ENCODE peak calls at places on chromosomes 5 and 9, in six cellular contexts. One of them, this sample, is unnamed.

GRCh38 chr9:121774715-121775613 is 123.5 kb downstream of the DAB2IP start:
- DNase-seq in PC-3: no peak
- DNase-seq in PC-9: no peak
- DNase-seq in GM23248: no peak
- DNase-seq in GM23338: no peak
- DNase-seq in Karpas-422: no peak
- DNase-seq in this sample: no peak

GRCh38 chr9:127990539-127990938 is 9.8 kb upstream of the EEIG1 start:
- DNase-seq in PC-3: no peak
- DNase-seq in PC-9: no peak
- DNase-seq in GM23248: no peak
- DNase-seq in GM23338: no peak
- DNase-seq in Karpas-422: peak; percentile 37
- DNase-seq in this sample: no peak

GRCh38 chr5:159735749-159736660 is 180.3 kb upstream of the ADRA1B start:
- DNase-seq in PC-3: peak; percentile 81
- DNase-seq in PC-9: no peak
- DNase-seq in GM23248: peak; percentile 10
- DNase-seq in GM23338: no peak
- DNase-seq in Karpas-422: no peak
- DNase-seq in this sample: no peak

GRCh38 chr9:77456829-77457437 is 191.2 kb downstream of the GNA14 start:
- DNase-seq in PC-3: peak; percentile 93
- DNase-seq in PC-9: peak; percentile 84
- DNase-seq in GM23248: peak; percentile 91
- DNase-seq in GM23338: peak; percentile 92
- DNase-seq in Karpas-422: peak; percentile 93
- DNase-seq in this sample: peak; percentile 89

GRCh38 chr5:32909207-32909606 is 198.1 kb downstream of the NPR3 start:
- DNase-seq in PC-3: no peak
- DNase-seq in PC-9: no peak
- DNase-seq in GM23248: peak; percentile 58
- DNase-seq in GM23338: no peak
- DNase-seq in Karpas-422: no peak
- DNase-seq in this sample: no peak

GRCh38 chr5:110639307-110639902 is 87.1 kb downstream of the TMEM232 start:
- DNase-seq in PC-3: no peak
- DNase-seq in PC-9: no peak
- DNase-seq in GM23248: peak; percentile 4
- DNase-seq in GM23338: no peak
- DNase-seq in Karpas-422: no peak
- DNase-seq in this sample: no peak

GRCh38 chr5:173896631-173897030 is 8.5 kb downstream of the CPEB4 start:
- DNase-seq in PC-3: no peak
- DNase-seq in PC-9: no peak
- DNase-seq in GM23248: no peak
- DNase-seq in GM23338: no peak
- DNase-seq in Karpas-422: no peak
- DNase-seq in this sample: no peak

GRCh38 chr5:75734913-75735789 is 17.9 kb upstream of the POC5 start:
- DNase-seq in PC-3: peak; percentile 46
- DNase-seq in PC-9: peak; percentile 5
- DNase-seq in GM23248: peak; percentile 43
- DNase-seq in GM23338: peak; percentile 79
- DNase-seq in Karpas-422: peak; percentile 58
- DNase-seq in this sample: peak; percentile 3

GRCh38 chr5:115165790-115166189 is 3.9 kb downstream of the TRIM36 start:
- DNase-seq in PC-3: no peak
- DNase-seq in PC-9: no peak
- DNase-seq in GM23248: no peak
- DNase-seq in GM23338: no peak
- DNase-seq in Karpas-422: no peak
- DNase-seq in this sample: no peak

GRCh38 chr9:4489919-4490704 is at the start of gene SLC1A1:
- DNase-seq in PC-3: peak; percentile 63
- DNase-seq in PC-9: peak; percentile 61
- DNase-seq in GM23248: peak; percentile 83
- DNase-seq in GM23338: peak; percentile 84
- DNase-seq in Karpas-422: no peak
- DNase-seq in this sample: peak; percentile 43

GRCh38 chr5:56761486-56761885 is 53.9 kb upstream of the MAP3K1 start:
- DNase-seq in PC-3: no peak
- DNase-seq in PC-9: no peak
- DNase-seq in GM23248: no peak
- DNase-seq in GM23338: no peak
- DNase-seq in Karpas-422: no peak
- DNase-seq in this sample: no peak

GRCh38 chr5:56763182-56763581 is 52.2 kb upstream of the MAP3K1 start:
- DNase-seq in PC-3: no peak
- DNase-seq in PC-9: no peak
- DNase-seq in GM23248: no peak
- DNase-seq in GM23338: no peak
- DNase-seq in Karpas-422: no peak
- DNase-seq in this sample: no peak

GRCh38 chr5:56763711-56764466 is 51.5 kb upstream of the MAP3K1 start:
- DNase-seq in PC-3: peak; percentile 22
- DNase-seq in PC-9: peak; percentile 83
- DNase-seq in GM23248: peak; percentile 47
- DNase-seq in GM23338: no peak
- DNase-seq in Karpas-422: peak; percentile 57
- DNase-seq in this sample: no peak

GRCh38 chr5:56769875-56770604 is 45.3 kb upstream of the MAP3K1 start:
- DNase-seq in PC-3: no peak
- DNase-seq in PC-9: no peak
- DNase-seq in GM23248: no peak
- DNase-seq in GM23338: no peak
- DNase-seq in Karpas-422: no peak
- DNase-seq in this sample: no peak

DNA sequence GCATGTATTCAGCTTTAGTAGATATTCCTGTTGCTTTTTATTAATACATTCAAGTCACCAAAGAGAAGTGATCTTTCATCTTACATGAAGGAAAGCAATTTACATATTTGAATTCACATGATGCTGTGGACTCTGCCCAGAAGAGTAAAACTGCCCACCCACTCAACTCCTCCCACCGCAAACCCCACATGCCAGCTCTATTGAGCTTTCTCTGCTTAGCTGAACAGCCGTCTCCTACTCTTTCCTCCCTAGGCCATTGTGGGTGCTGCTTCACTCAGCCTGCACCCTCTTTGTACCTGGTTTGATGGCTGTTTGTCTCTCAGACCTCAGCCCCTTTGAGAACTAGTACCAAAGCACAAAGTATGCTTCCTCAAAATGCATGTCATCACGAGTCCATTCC is 48.4 kb upstream of the MAP3K1 start:
- DNase-seq in PC-3: no peak
- DNase-seq in PC-9: no peak
- DNase-seq in GM23248: no peak
- DNase-seq in GM23338: no peak
- DNase-seq in Karpas-422: no peak
- DNase-seq in this sample: no peak
- H3K9me2 ChIP-seq in PC-3: no peaks in the 10 kb centered on the region
- H3K9me2 ChIP-seq in PC-9: peaks cover 4% of the 10 kb centered on the region
- H3K9me2 ChIP-seq in GM23248: no peaks in the 10 kb centered on the region
- H3K9me2 ChIP-seq in GM23338: peaks cover 3% of the 10 kb centered on the region
- H3K9me2 ChIP-seq in Karpas-422: no peaks in the 10 kb centered on the region
- H3K9me2 ChIP-seq in this sample: no peaks in the 10 kb centered on the region

GRCh38 chr9:135463140-135463539 is 16.4 kb upstream of the PPP1R26 start:
- DNase-seq in PC-3: peak; percentile 75
- DNase-seq in PC-9: peak; percentile 48
- DNase-seq in GM23248: peak; percentile 80
- DNase-seq in GM23338: no peak
- DNase-seq in Karpas-422: no peak
- DNase-seq in this sample: peak; percentile 89
- H3K9me2 ChIP-seq in PC-3: no peaks in the 10 kb centered on the region
- H3K9me2 ChIP-seq in PC-9: no peaks in the 10 kb centered on the region
- H3K9me2 ChIP-seq in GM23248: no peaks in the 10 kb centered on the region
- H3K9me2 ChIP-seq in GM23338: no peaks in the 10 kb centered on the region
- H3K9me2 ChIP-seq in Karpas-422: no peaks in the 10 kb centered on the region
- H3K9me2 ChIP-seq in this sample: no peaks in the 10 kb centered on the region

GRCh38 chr5:141603912-141604311 is 14.9 kb downstream of the DIAPH1 start:
- DNase-seq in PC-3: no peak
- DNase-seq in PC-9: no peak
- DNase-seq in GM23248: no peak
- DNase-seq in GM23338: peak; percentile 28
- DNase-seq in Karpas-422: no peak
- DNase-seq in this sample: no peak

GRCh38 chr5:141596867-141597266 is 21.9 kb downstream of the DIAPH1 start:
- DNase-seq in PC-3: no peak
- DNase-seq in PC-9: no peak
- DNase-seq in GM23248: no peak
- DNase-seq in GM23338: no peak
- DNase-seq in Karpas-422: no peak
- DNase-seq in this sample: no peak

GRCh38 chr5:141597814-141598213 is 21.0 kb downstream of the DIAPH1 start:
- DNase-seq in PC-3: no peak
- DNase-seq in PC-9: no peak
- DNase-seq in GM23248: no peak
- DNase-seq in GM23338: no peak
- DNase-seq in Karpas-422: no peak
- DNase-seq in this sample: no peak

GRCh38 chr5:141597394-141597793 is 21.4 kb downstream of the DIAPH1 start:
- DNase-seq in PC-3: peak; percentile 22
- DNase-seq in PC-9: no peak
- DNase-seq in GM23248: no peak
- DNase-seq in GM23338: no peak
- DNase-seq in Karpas-422: no peak
- DNase-seq in this sample: no peak

GRCh38 chr5:141598389-141599360 is 20.1 kb downstream of the DIAPH1 start:
- DNase-seq in PC-3: no peak
- DNase-seq in PC-9: no peak
- DNase-seq in GM23248: peak; percentile 77
- DNase-seq in GM23338: no peak
- DNase-seq in Karpas-422: peak; percentile 59
- DNase-seq in this sample: no peak
- H3K9me2 ChIP-seq in PC-3: no peaks in the 10 kb centered on the region
- H3K9me2 ChIP-seq in PC-9: no peaks in the 10 kb centered on the region
- H3K9me2 ChIP-seq in GM23248: no peaks in the 10 kb centered on the region
- H3K9me2 ChIP-seq in GM23338: no peaks in the 10 kb centered on the region
- H3K9me2 ChIP-seq in Karpas-422: no peaks in the 10 kb centered on the region
- H3K9me2 ChIP-seq in this sample: no peaks in the 10 kb centered on the region

GRCh38 chr5:98321356-98321755 is 452.1 kb upstream of the RGMB start:
- DNase-seq in PC-3: no peak
- DNase-seq in PC-9: no peak
- DNase-seq in GM23248: no peak
- DNase-seq in GM23338: no peak
- DNase-seq in Karpas-422: no peak
- DNase-seq in this sample: no peak

GRCh38 chr5:98319299-98320011 is 454.0 kb upstream of the RGMB start:
- DNase-seq in PC-3: no peak
- DNase-seq in PC-9: no peak
- DNase-seq in GM23248: no peak
- DNase-seq in GM23338: peak; percentile 1
- DNase-seq in Karpas-422: no peak
- DNase-seq in this sample: no peak

GRCh38 chr5:98320317-98320716 is 453.1 kb upstream of the RGMB start:
- DNase-seq in PC-3: no peak
- DNase-seq in PC-9: no peak
- DNase-seq in GM23248: no peak
- DNase-seq in GM23338: peak; percentile 6
- DNase-seq in Karpas-422: no peak
- DNase-seq in this sample: no peak
- H3K9me2 ChIP-seq in PC-3: no peaks in the 10 kb centered on the region
- H3K9me2 ChIP-seq in PC-9: no peaks in the 10 kb centered on the region
- H3K9me2 ChIP-seq in GM23248: no peaks in the 10 kb centered on the region
- H3K9me2 ChIP-seq in GM23338: no peaks in the 10 kb centered on the region
- H3K9me2 ChIP-seq in Karpas-422: no peaks in the 10 kb centered on the region
- H3K9me2 ChIP-seq in this sample: no peaks in the 10 kb centered on the region

GRCh38 chr9:85310531-85311070 is 431.2 kb downstream of the AGTPBP1 start:
- DNase-seq in PC-3: no peak
- DNase-seq in PC-9: no peak
- DNase-seq in GM23248: no peak
- DNase-seq in GM23338: no peak
- DNase-seq in Karpas-422: no peak
- DNase-seq in this sample: no peak
- H3K9me2 ChIP-seq in PC-3: no peaks in the 10 kb centered on the region
- H3K9me2 ChIP-seq in PC-9: no peaks in the 10 kb centered on the region
- H3K9me2 ChIP-seq in GM23248: no peaks in the 10 kb centered on the region
- H3K9me2 ChIP-seq in GM23338: peaks cover 2% of the 10 kb centered on the region
- H3K9me2 ChIP-seq in Karpas-422: peaks cover 3% of the 10 kb centered on the region
- H3K9me2 ChIP-seq in this sample: no peaks in the 10 kb centered on the region

GRCh38 chr5:35926389-35927051 is 11.9 kb downstream of the CAPSL start:
- DNase-seq in PC-3: peak; percentile 84
- DNase-seq in PC-9: peak; percentile 58
- DNase-seq in GM23248: peak; percentile 59
- DNase-seq in GM23338: peak; percentile 88
- DNase-seq in Karpas-422: peak; percentile 87
- DNase-seq in this sample: peak; percentile 28
- H3K9me2 ChIP-seq in PC-3: no peaks in the 10 kb centered on the region
- H3K9me2 ChIP-seq in PC-9: no peaks in the 10 kb centered on the region
- H3K9me2 ChIP-seq in GM23248: no peaks in the 10 kb centered on the region
- H3K9me2 ChIP-seq in GM23338: no peaks in the 10 kb centered on the region
- H3K9me2 ChIP-seq in Karpas-422: no peaks in the 10 kb centered on the region
- H3K9me2 ChIP-seq in this sample: no peaks in the 10 kb centered on the region

GRCh38 chr9:82010711-82011110 is 22.1 kb downstream of the SPATA31D1 start:
- DNase-seq in PC-3: peak; percentile 8
- DNase-seq in PC-9: no peak
- DNase-seq in GM23248: no peak
- DNase-seq in GM23338: no peak
- DNase-seq in Karpas-422: no peak
- DNase-seq in this sample: no peak

GRCh38 chr9:82011133-82011532 is 22.6 kb downstream of the SPATA31D1 start:
- DNase-seq in PC-3: no peak
- DNase-seq in PC-9: no peak
- DNase-seq in GM23248: no peak
- DNase-seq in GM23338: no peak
- DNase-seq in Karpas-422: no peak
- DNase-seq in this sample: no peak

DNA sequence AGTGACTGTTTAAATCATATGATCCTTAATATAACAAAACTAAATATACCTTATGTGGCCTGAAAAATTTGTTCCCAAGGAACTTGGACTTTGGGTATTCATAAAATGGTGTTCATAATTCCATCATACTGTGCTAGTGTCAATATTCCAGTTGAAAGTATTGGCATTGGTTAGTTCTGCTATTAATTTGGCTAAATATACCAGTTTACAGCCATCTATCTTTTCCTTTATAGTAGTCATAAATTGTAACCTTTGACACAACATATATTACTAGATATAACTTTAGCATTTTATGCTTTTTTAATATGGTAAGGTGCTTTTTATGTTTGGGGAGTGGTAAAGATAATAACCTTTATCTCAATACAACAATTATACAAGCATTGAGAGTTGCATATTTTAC is 23.7 kb downstream of the SPATA31D1 start:
- DNase-seq in PC-3: no peak
- DNase-seq in PC-9: no peak
- DNase-seq in GM23248: no peak
- DNase-seq in GM23338: no peak
- DNase-seq in Karpas-422: no peak
- DNase-seq in this sample: no peak
- H3K9me2 ChIP-seq in PC-3: no peaks in the 10 kb centered on the region
- H3K9me2 ChIP-seq in PC-9: no peaks in the 10 kb centered on the region
- H3K9me2 ChIP-seq in GM23248: no peaks in the 10 kb centered on the region
- H3K9me2 ChIP-seq in GM23338: peaks cover 3% of the 10 kb centered on the region
- H3K9me2 ChIP-seq in Karpas-422: no peaks in the 10 kb centered on the region
- H3K9me2 ChIP-seq in this sample: no peaks in the 10 kb centered on the region

GRCh38 chr5:123950701-123951100 is 438.7 kb downstream of the CSNK1G3 start:
- DNase-seq in PC-3: peak; percentile 17
- DNase-seq in PC-9: no peak
- DNase-seq in GM23248: peak; percentile 5
- DNase-seq in GM23338: no peak
- DNase-seq in Karpas-422: no peak
- DNase-seq in this sample: no peak
- H3K9me2 ChIP-seq in PC-3: no peaks in the 10 kb centered on the region
- H3K9me2 ChIP-seq in PC-9: no peaks in the 10 kb centered on the region
- H3K9me2 ChIP-seq in GM23248: no peaks in the 10 kb centered on the region
- H3K9me2 ChIP-seq in GM23338: peaks cover 11% of the 10 kb centered on the region
- H3K9me2 ChIP-seq in Karpas-422: no peaks in the 10 kb centered on the region
- H3K9me2 ChIP-seq in this sample: no peaks in the 10 kb centered on the region

GRCh38 chr5:56688402-56688801 is 126.9 kb upstream of the MAP3K1 start:
- DNase-seq in PC-3: no peak
- DNase-seq in PC-9: no peak
- DNase-seq in GM23248: no peak
- DNase-seq in GM23338: no peak
- DNase-seq in Karpas-422: no peak
- DNase-seq in this sample: no peak
- H3K9me2 ChIP-seq in PC-3: no peaks in the 10 kb centered on the region
- H3K9me2 ChIP-seq in PC-9: no peaks in the 10 kb centered on the region
- H3K9me2 ChIP-seq in GM23248: no peaks in the 10 kb centered on the region
- H3K9me2 ChIP-seq in GM23338: no peaks in the 10 kb centered on the region
- H3K9me2 ChIP-seq in Karpas-422: no peaks in the 10 kb centered on the region
- H3K9me2 ChIP-seq in this sample: no peaks in the 10 kb centered on the region

This sample was measured in HCT116.